ENCODE peak calls at places on chromosomes 11 and 22, in eight cellular contexts. G, C, S, B, X, Q, V and Z are unnamed samples.
A peak's percentile ranks its signal among the peaks of the same experiment; 100 is the strongest.

GRCh38 chr11:637333-637592 is 194 bp downstream of the DRD4 start:
- DNase-seq in X (no peak), Q (no peak), C (no peak), S (no peak), V (no peak), G (no peak), B (no peak), Z (no peak)

GRCh38 chr22:47618611-47619010 is 856.2 kb downstream of the TBC1D22A start:
- DNase-seq in Q (no peak), G (no peak), X (peak; percentile 71), V (no peak), S (no peak), B (no peak), C (no peak), Z (no peak)

GRCh38 chr11:104422320-104422944 is 258.5 kb upstream of the PDGFD start:
- DNase-seq in C (no peak), G (no peak), V (no peak), S (no peak), B (no peak), X (no peak), Q (no peak), Z (no peak)

GRCh38 chr11:96741068-96741467 is 351.3 kb downstream of the JRKL start:
- DNase-seq in B (no peak), C (no peak), V (no peak), X (no peak), G (peak; percentile 43), Q (no peak), S (no peak), Z (no peak)

GRCh38 chr11:124119103-124119502 is 3.9 kb downstream of the VWA5A start:
- DNase-seq in X (no peak), B (no peak), C (no peak), S (no peak), V (no peak), G (no peak), Q (no peak), Z (no peak)

GRCh38 chr11:27552356-27552755 is 45.8 kb upstream of the LIN7C start:
- DNase-seq in C (no peak), S (no peak), V (no peak), G (no peak), B (no peak), Q (no peak), X (no peak), Z (no peak)

GRCh38 chr11:73875840-73876239 is 806 bp downstream of the COA4 start:
- DNase-seq in X (no peak), C (no peak), S (no peak), Q (no peak), B (no peak), V (peak; percentile 6), G (no peak), Z (no peak)

GRCh38 chr22:36486619-36487384 is 5.4 kb upstream of the TXN2 start:
- DNase-seq in B (no peak), X (no peak), G (peak; percentile 60), C (peak; percentile 48), S (peak; percentile 73), Q (no peak), V (peak; percentile 50), Z (no peak)

GRCh38 chr11:61712301-61712700 is 32.1 kb downstream of the DAGLA start:
- DNase-seq in V (no peak), C (no peak), X (no peak), S (no peak), B (no peak), Q (no peak), G (no peak), Z (no peak)

GRCh38 chr11:11115475-11115874 is 237.6 kb downstream of the CSNK2A3 start:
- DNase-seq in X (no peak), G (no peak), B (no peak), V (no peak), S (no peak), Q (no peak), C (no peak), Z (no peak)

GRCh38 chr22:28981818-28982499 is 79.7 kb downstream of the C22orf31 start:
- DNase-seq in G (no peak), C (no peak), B (no peak), V (no peak), Q (no peak), X (no peak), S (no peak), Z (no peak)

GRCh38 chr11:57116654-57117053 is 65.1 kb upstream of the LRRC55 start:
- DNase-seq in V (no peak), X (no peak), B (peak; percentile 13), Q (no peak), C (no peak), G (peak; percentile 71), S (peak; percentile 54), Z (no peak)

GRCh38 chr11:35021589-35021988 is 105.2 kb downstream of the PDHX start:
- DNase-seq in Q (no peak), B (no peak), X (no peak), V (no peak), G (no peak), S (no peak), C (no peak), Z (no peak)

GRCh38 chr22:26169312-26170111 is at the start of gene SEZ6L:
- DNase-seq in V (no peak), X (peak; percentile 82), Q (no peak), S (peak; percentile 29), G (no peak), C (no peak), B (no peak), Z (no peak)

GRCh38 chr11:115184901-115185300 is 319.3 kb downstream of the CADM1 start:
- DNase-seq in B (no peak), S (no peak), G (no peak), Q (no peak), V (no peak), C (no peak), X (no peak), Z (no peak)

GRCh38 chr11:9263840-9264380 is 1.2 kb downstream of the DENND5A start:
- DNase-seq in C (no peak), B (peak; percentile 39), G (peak; percentile 38), X (no peak), S (no peak), V (peak; percentile 9), Q (no peak), Z (no peak)

GRCh38 chr22:21861290-21861848 is 6.1 kb downstream of the MAPK1 start:
- DNase-seq in V (no peak), X (no peak), S (no peak), B (no peak), C (no peak), Q (no peak), G (no peak), Z (no peak)

GRCh38 chr11:33237039-33237597 is 20.1 kb upstream of the HIPK3 start:
- DNase-seq in S (no peak), V (no peak), C (no peak), X (no peak), Q (no peak), G (no peak), B (no peak), Z (no peak)

GRCh38 chr11:44596541-44597276 is 31.2 kb downstream of the CD82 start:
- DNase-seq in X (no peak), G (no peak), S (no peak), C (no peak), V (peak; percentile 45), Q (no peak), B (no peak), Z (no peak)

GRCh38 chr22:47166446-47167016 is 404.1 kb downstream of the TBC1D22A start:
- DNase-seq in C (no peak), X (no peak), B (no peak), S (peak; percentile 10), V (no peak), Q (no peak), G (no peak), Z (no peak)

GRCh38 chr11:82733444-82734119 is at the start of gene FAM181B:
- DNase-seq in C (no peak), V (peak; percentile 28), G (peak; percentile 21), Q (peak; percentile 57), B (peak; percentile 11), X (peak; percentile 86), S (peak; percentile 87), Z (no peak)

GRCh38 chr22:39703890-39704658 is 133.5 kb downstream of the CACNA1I start:
- DNase-seq in G (no peak), S (no peak), V (no peak), C (no peak), X (no peak), B (no peak), Q (no peak), Z (no peak)

GRCh38 chr22:42300286-42301071 is 30.0 kb upstream of the TCF20 start:
- DNase-seq in Q (no peak), S (peak; percentile 63), B (no peak), C (no peak), X (no peak), G (no peak), V (no peak), Z (no peak)

GRCh38 chr22:17786435-17787158 is 12.3 kb upstream of the BID start:
- DNase-seq in S (peak; percentile 77), C (no peak), B (no peak), G (no peak), V (no peak), X (no peak), Q (peak; percentile 60), Z (no peak)

GRCh38 chr22:48919187-48919590 is 908.5 kb downstream of the BRD1 start:
- DNase-seq in B (no peak), Q (peak; percentile 87), G (no peak), S (peak; percentile 29), C (no peak), V (no peak), X (peak; percentile 79), Z (peak; percentile 84)

GRCh38 chr11:12175694-12176241 is 65.4 kb downstream of the MICAL2 start:
- DNase-seq in V (no peak), Q (no peak), G (peak; percentile 97), C (peak; percentile 68), X (no peak), B (peak; percentile 66), S (no peak), Z (no peak)

GRCh38 chr11:22875869-22876473 is 15.7 kb upstream of the CCDC179 start:
- DNase-seq in X (peak; percentile 86), C (peak; percentile 90), B (peak; percentile 56), V (peak; percentile 11), G (peak; percentile 83), S (peak; percentile 37), Q (peak; percentile 79), Z (no peak)

GRCh38 chr11:34214961-34215805 is 109.8 kb downstream of the NAT10 start:
- DNase-seq in S (no peak), Q (no peak), B (peak; percentile 63), G (peak; percentile 47), X (no peak), C (no peak), V (peak; percentile 65), Z (no peak)

GRCh38 chr22:45207981-45208664 is 32.6 kb downstream of the KIAA0930 start:
- DNase-seq in V (no peak), S (peak; percentile 25), C (no peak), B (no peak), G (peak; percentile 76), Q (no peak), X (no peak), Z (no peak)

GRCh38 chr22:24330636-24331035 is 60.0 kb downstream of the SPECC1L start:
- DNase-seq in C (no peak), B (no peak), V (no peak), S (no peak), G (peak; percentile 26), Q (no peak), X (no peak), Z (no peak)

GRCh38 chr11:132910016-132910760 is 622.1 kb downstream of the OPCML start:
- DNase-seq in X (no peak), S (no peak), C (no peak), V (no peak), B (no peak), Q (no peak), G (no peak), Z (peak; percentile 80)

GRCh38 chr22:46297151-46297819 is 615 bp downstream of the GTSE1 start:
- DNase-seq in S (no peak), V (no peak), B (no peak), X (no peak), G (peak; percentile 31), C (no peak), Q (no peak), Z (no peak)

GRCh38 chr11:2138075-2138435 is 1.1 kb downstream of the IGF2 start:
- DNase-seq in B (no peak), G (no peak), V (no peak), C (no peak), Q (no peak), X (no peak), S (no peak), Z (no peak)